ENCODE peak calls at places on chromosomes 13 and 19, in eight cellular contexts. H is spleen; A is GM04504; D is activated CD4-positive, alpha-beta T cell treated with anti-CD3 and anti-CD28 coated beads, Interleukin-2, amount 50 U/mL, for 24 hours; F is AG08396; W is colonic mucosa; G is HT-29; N is activated CD8-positive, alpha-beta memory T cell treated with anti-CD3 and anti-CD28 coated beads for 24 hours. B is an unnamed sample.

GRCh38 chr13:75153386-75153785 is 328.6 kb downstream of the TBC1D4 start:
- DNase-seq in H (no peak), A (no peak), D (no peak), F (no peak), W (no peak), G (no peak), N (no peak), B (no peak)

GRCh38 chr13:80054806-80055205 is 286.1 kb downstream of the SPRY2 start:
- DNase-seq in H (no peak), A (peak), D (no peak), F (no peak), W (no peak), G (no peak), N (no peak), B (no peak)

GRCh38 chr19:48627865-48628314 is 8.6 kb downstream of the SPHK2 start:
- DNase-seq in H (peak), A (no peak), D (no peak), F (no peak), W (no peak), G (no peak), N (no peak), B (no peak)

GRCh38 chr19:56071151-56071550 is 49.9 kb downstream of the ZNF787 start:
- DNase-seq in H (peak), A (no peak), D (no peak), F (no peak), W (no peak), G (peak), N (no peak), B (peak)

GRCh38 chr19:13214036-13214730 is 64.0 kb downstream of the IER2 start:
- DNase-seq in H (no peak), A (no peak), D (no peak), F (no peak), W (no peak), G (no peak), N (no peak), B (no peak)

GRCh38 chr19:6743071-6743470 is 3.6 kb downstream of the TRIP10 start:
- DNase-seq in H (no peak), A (no peak), D (no peak), F (no peak), W (no peak), G (no peak), N (no peak), B (no peak)

GRCh38 chr13:46492946-46493345 is 60.0 kb upstream of the LRCH1 start:
- DNase-seq in H (no peak), A (no peak), D (peak), F (peak), W (no peak), G (peak), N (no peak), B (peak)

GRCh38 chr19:7923295-7924191 is 2.4 kb downstream of the CTXN1 start:
- DNase-seq in H (peak), A (no peak), D (no peak), F (no peak), W (no peak), G (no peak), N (no peak), B (no peak)

GRCh38 chr13:99176309-99177276 is 24.1 kb upstream of the UBAC2 start:
- DNase-seq in H (peak), A (no peak), D (peak), F (peak), W (peak), G (peak), N (peak), B (peak)

GRCh38 chr19:38634757-38635482 is 12.5 kb upstream of the ACTN4 start:
- DNase-seq in H (peak), A (no peak), D (peak), F (peak), W (peak), G (peak), N (peak), B (peak)

GRCh38 chr13:35695411-35695810 is 218.9 kb upstream of the MAB21L1 start:
- DNase-seq in H (no peak), A (no peak), D (no peak), F (no peak), W (no peak), G (no peak), N (no peak), B (no peak)

GRCh38 chr13:49341941-49342340 is 94.2 kb downstream of the CDADC1 start:
- DNase-seq in H (no peak), A (no peak), D (no peak), F (no peak), W (no peak), G (no peak), N (no peak), B (no peak)

GRCh38 chr13:35479223-35479536 is 2.7 kb upstream of the MAB21L1 start:
- DNase-seq in H (no peak), A (no peak), D (no peak), F (no peak), W (no peak), G (no peak), N (no peak), B (no peak)

B was measured in Calu3.